ENCODE peak calls at places on chromosomes 1 and 21, in ten cellular contexts. A is AG09309; H is GM10248; F is nephron progenitor cell; M is adrenal gland; G is activated CD8-positive, alpha-beta memory T cell treated with anti-CD3 and anti-CD28 coated beads for 4 hours; C is amygdala; Y is T47D; R is NAMALWA; E is AG08396. O is an unnamed sample.

GRCh38 chr1:234565132-234565531 is 44.8 kb downstream of the IRF2BP2 start:
- DNase-seq in A (no peak), H (no peak), F (no peak), M (no peak), G (no peak), C (no peak), Y (no peak), R (no peak), E (no peak), O (no peak)

GRCh38 chr1:213790565-213790964 is 197.2 kb upstream of the PROX1 start:
- DNase-seq in A (no peak), H (no peak), F (no peak), M (peak; percentile 10), G (no peak), C (no peak), Y (no peak), R (no peak), E (no peak), O (no peak)

GRCh38 chr1:208934933-208935332 is 648.6 kb upstream of the CAMK1G start:
- DNase-seq in A (no peak), H (no peak), F (no peak), M (no peak), G (no peak), C (no peak), Y (no peak), R (no peak), E (no peak), O (no peak)

GRCh38 chr1:218368686-218369085 is 23.6 kb downstream of the TGFB2 start:
- DNase-seq in A (no peak), H (no peak), F (no peak), M (no peak), G (no peak), C (no peak), Y (no peak), R (no peak), E (no peak), O (no peak)

GRCh38 chr1:111399792-111400610 is 27.5 kb downstream of the OVGP1 start:
- DNase-seq in A (peak; percentile 10), H (peak; percentile 41), F (peak; percentile 54), M (peak; percentile 74), G (peak; percentile 3), C (no peak), Y (peak; percentile 13), R (peak; percentile 62), E (peak; percentile 49), O (peak; percentile 66)

GRCh38 chr1:200883118-200883517 is 10.3 kb downstream of the GPR25 start:
- DNase-seq in A (no peak), H (no peak), F (no peak), M (no peak), G (no peak), C (no peak), Y (no peak), R (no peak), E (no peak), O (no peak)

GRCh38 chr1:163203561-163203960 is 845 bp upstream of the RGS5 start:
- DNase-seq in A (no peak), H (no peak), F (no peak), M (no peak), G (no peak), C (no peak), Y (no peak), R (no peak), E (no peak), O (no peak)

GRCh38 chr1:14222086-14222485 is 376.4 kb upstream of the KAZN start:
- DNase-seq in A (no peak), H (no peak), F (no peak), M (no peak), G (no peak), C (no peak), Y (no peak), R (no peak), E (no peak), O (no peak)

GRCh38 chr21:34100337-34100736 is 27.0 kb downstream of the MRPS6 start:
- DNase-seq in A (no peak), H (no peak), F (no peak), M (no peak), G (no peak), C (no peak), Y (no peak), R (no peak), E (no peak), O (no peak)

GRCh38 chr1:177488722-177489121 is 318.0 kb downstream of the BRINP2 start:
- DNase-seq in A (no peak), H (no peak), F (no peak), M (no peak), G (no peak), C (no peak), Y (no peak), R (no peak), E (no peak), O (no peak)

GRCh38 chr1:51063121-51063520 is 38.9 kb upstream of the C1orf185 start:
- DNase-seq in A (peak; percentile 79), H (no peak), F (no peak), M (no peak), G (no peak), C (no peak), Y (no peak), R (no peak), E (peak; percentile 60), O (no peak)

GRCh38 chr1:17351047-17351446 is 20.9 kb upstream of the PADI6 start:
- DNase-seq in A (no peak), H (no peak), F (no peak), M (no peak), G (no peak), C (no peak), Y (no peak), R (no peak), E (no peak), O (no peak)

GRCh38 chr1:227330709-227331108 is 12.4 kb upstream of the CDC42BPA start:
- DNase-seq in A (peak; percentile 66), H (no peak), F (no peak), M (no peak), G (no peak), C (no peak), Y (no peak), R (no peak), E (no peak), O (no peak)

GRCh38 chr1:33641099-33641830 is 168.8 kb downstream of the ZSCAN20 start:
- DNase-seq in A (no peak), H (no peak), F (peak; percentile 13), M (no peak), G (no peak), C (no peak), Y (peak; percentile 27), R (peak; percentile 38), E (peak; percentile 44), O (no peak)

GRCh38 chr1:44390277-44390676 is 14.8 kb upstream of the RNF220 start:
- DNase-seq in A (peak; percentile 52), H (no peak), F (no peak), M (no peak), G (no peak), C (no peak), Y (no peak), R (no peak), E (peak; percentile 57), O (no peak)

GRCh38 chr1:210496063-210496462 is 167.4 kb downstream of the HHAT start:
- DNase-seq in A (peak; percentile 32), H (no peak), F (no peak), M (no peak), G (no peak), C (no peak), Y (no peak), R (no peak), E (no peak), O (no peak)

GRCh38 chr1:150235436-150235851 is 468 bp downstream of the ANP32E start:
- DNase-seq in A (no peak), H (no peak), F (no peak), M (peak; percentile 35), G (no peak), C (no peak), Y (peak; percentile 51), R (peak; percentile 62), E (peak; percentile 33), O (no peak)

GRCh38 chr1:232282541-232282940 is 347.4 kb downstream of the SIPA1L2 start:
- DNase-seq in A (no peak), H (no peak), F (no peak), M (no peak), G (no peak), C (no peak), Y (no peak), R (no peak), E (no peak), O (no peak)

GRCh38 chr1:103129255-103129654 is 20.9 kb upstream of the COL11A1 start:
- DNase-seq in A (peak; percentile 88), H (no peak), F (no peak), M (no peak), G (no peak), C (no peak), Y (no peak), R (no peak), E (peak; percentile 18), O (no peak)

GRCh38 chr1:84971957-84972356 is 25.0 kb downstream of the MCOLN2 start:
- DNase-seq in A (no peak), H (no peak), F (no peak), M (no peak), G (no peak), C (no peak), Y (no peak), R (peak; percentile 37), E (no peak), O (no peak)

GRCh38 chr1:203351037-203351625 is at the start of gene FMOD:
- DNase-seq in A (no peak), H (peak; percentile 41), F (no peak), M (peak; percentile 24), G (no peak), C (no peak), Y (no peak), R (no peak), E (peak; percentile 56), O (no peak)

GRCh38 chr1:219917851-219918466 is 10.4 kb downstream of the SLC30A10 start:
- DNase-seq in A (no peak), H (no peak), F (no peak), M (no peak), G (no peak), C (no peak), Y (no peak), R (no peak), E (no peak), O (no peak)

GRCh38 chr1:84073266-84073665 is 70.8 kb upstream of the PRKACB start:
- DNase-seq in A (no peak), H (no peak), F (no peak), M (no peak), G (no peak), C (no peak), Y (no peak), R (no peak), E (no peak), O (no peak)

GRCh38 chr1:244450597-244451538 is 841 bp downstream of the ADSS2 start:
- DNase-seq in A (no peak), H (peak; percentile 30), F (peak; percentile 60), M (peak; percentile 62), G (peak; percentile 31), C (peak; percentile 46), Y (no peak), R (peak; percentile 70), E (peak; percentile 52), O (peak; percentile 29)

GRCh38 chr1:81304187-81304586 is 496.5 kb upstream of the ADGRL2 start:
- DNase-seq in A (no peak), H (no peak), F (no peak), M (peak; percentile 2), G (no peak), C (no peak), Y (no peak), R (no peak), E (peak; percentile 22), O (no peak)

GRCh38 chr1:222634180-222635013 is 16.5 kb downstream of the MIA3 start:
- DNase-seq in A (peak; percentile 75), H (peak; percentile 65), F (peak; percentile 64), M (peak; percentile 87), G (peak; percentile 58), C (no peak), Y (peak; percentile 52), R (peak; percentile 95), E (peak; percentile 61), O (peak; percentile 76)

GRCh38 chr21:44433791-44434567 is 21.3 kb upstream of the LRRC3 start:
- DNase-seq in A (no peak), H (no peak), F (no peak), M (no peak), G (no peak), C (no peak), Y (no peak), R (no peak), E (no peak), O (no peak)

GRCh38 chr1:6102227-6102845 is 56.6 kb downstream of the KCNAB2 start:
- DNase-seq in A (no peak), H (no peak), F (peak; percentile 4), M (no peak), G (no peak), C (no peak), Y (no peak), R (no peak), E (no peak), O (no peak)

O was measured in neural crest cell.